ENCODE peak calls at places on chromosomes 6 and 20, in eight cellular contexts. V, C, R, E, F, W, D and U are unnamed samples.
A peak's percentile ranks its signal among the peaks of the same experiment; 100 is the strongest.

GRCh38 chr6:158500016-158500735 is 59.7 kb upstream of the TMEM181 start:
- DNase-seq in W (peak; percentile 54), C (no peak), D (no peak), F (no peak), R (no peak), E (no peak), V (no peak), U (no peak)

GRCh38 chr6:19896580-19897010 is 59.4 kb downstream of the ID4 start:
- DNase-seq in F (no peak), C (no peak), D (no peak), E (no peak), R (no peak), W (no peak), V (no peak), U (no peak)

GRCh38 chr20:61778485-61778863 is 287.2 kb downstream of the TAF4 start:
- DNase-seq in W (no peak), E (no peak), C (no peak), V (no peak), D (no peak), R (no peak), F (no peak), U (no peak)

GRCh38 chr20:6178537-6178936 is 55.7 kb upstream of the FERMT1 start:
- DNase-seq in R (no peak), W (peak; percentile 62), D (no peak), E (no peak), C (no peak), F (peak; percentile 21), V (no peak), U (no peak)

GRCh38 chr6:46923476-46923875 is 1.7 kb upstream of the ADGRF5 start:
- DNase-seq in R (no peak), E (no peak), F (no peak), C (no peak), V (no peak), D (no peak), W (no peak), U (no peak)

GRCh38 chr6:14804444-14805210 is 441.2 kb upstream of the JARID2 start:
- DNase-seq in W (peak; percentile 90), E (peak; percentile 76), V (no peak), R (no peak), F (no peak), D (no peak), C (no peak), U (peak; percentile 82)

GRCh38 chr6:154488276-154488627 is 22.2 kb downstream of the CNKSR3 start:
- DNase-seq in E (no peak), V (no peak), D (no peak), C (no peak), F (no peak), W (peak; percentile 53), R (no peak), U (no peak)

GRCh38 chr20:58312836-58313235 is 3.3 kb downstream of the RAB22A start:
- DNase-seq in W (no peak), D (no peak), F (no peak), V (no peak), R (no peak), C (no peak), E (no peak), U (no peak)

GRCh38 chr6:131027326-131027725 is 35.7 kb downstream of the EPB41L2 start:
- DNase-seq in C (no peak), W (no peak), V (no peak), F (no peak), D (no peak), E (no peak), R (no peak), U (no peak)

GRCh38 chr20:50281831-50282591 is 91.4 kb downstream of the CEBPB start:
- DNase-seq in E (no peak), F (peak; percentile 26), W (no peak), D (no peak), V (no peak), C (peak; percentile 74), R (peak; percentile 69), U (no peak)

GRCh38 chr6:97885230-97885772 is 602.3 kb upstream of the MMS22L start:
- DNase-seq in V (no peak), C (no peak), F (no peak), E (no peak), R (no peak), D (no peak), W (no peak), U (no peak)

GRCh38 chr6:117976030-117976651 is 69.1 kb downstream of the SLC35F1 start:
- DNase-seq in V (no peak), R (no peak), E (no peak), C (no peak), W (peak; percentile 57), D (peak; percentile 2), F (peak; percentile 33), U (no peak)

GRCh38 chr20:62652051-62652893 is 10.0 kb downstream of the SLCO4A1 start:
- DNase-seq in V (peak; percentile 75), F (peak; percentile 42), C (no peak), D (peak; percentile 79), R (peak; percentile 50), W (peak; percentile 90), E (peak; percentile 96), U (peak; percentile 93)

GRCh38 chr6:35024601-35025054 is 116.5 kb downstream of the TCP11 start:
- DNase-seq in D (peak; percentile 28), F (peak; percentile 53), V (no peak), C (no peak), W (peak; percentile 65), R (no peak), E (no peak), U (peak; percentile 79)

GRCh38 chr6:103018426-103018825 is 1624.9 kb downstream of the GRIK2 start:
- DNase-seq in W (no peak), F (no peak), V (no peak), R (no peak), E (no peak), C (no peak), D (no peak), U (no peak)

GRCh38 chr6:74715362-74716068 is 490.3 kb downstream of the COL12A1 start:
- DNase-seq in D (no peak), V (no peak), R (no peak), C (no peak), E (no peak), F (no peak), W (peak; percentile 59), U (no peak)

GRCh38 chr20:63093966-63094766 is 87.4 kb upstream of the BHLHE23 start:
- DNase-seq in V (no peak), F (no peak), W (no peak), E (peak; percentile 5), C (peak; percentile 22), R (peak; percentile 10), D (no peak), U (peak; percentile 50)

GRCh38 chr6:166511316-166511715 is 75.2 kb downstream of the RAMACL start:
- DNase-seq in D (no peak), C (no peak), W (no peak), F (no peak), V (no peak), E (no peak), R (no peak), U (no peak)

GRCh38 chr6:166509193-166509592 is 77.3 kb downstream of the RAMACL start:
- DNase-seq in W (no peak), V (no peak), E (no peak), D (no peak), C (no peak), F (no peak), R (no peak), U (no peak)

GRCh38 chr6:166507380-166507779 is 79.1 kb downstream of the RAMACL start:
- DNase-seq in D (no peak), F (no peak), R (no peak), V (no peak), E (no peak), C (no peak), W (no peak), U (no peak)

GRCh38 chr6:166507809-166508373 is 78.6 kb downstream of the RAMACL start:
- DNase-seq in F (no peak), C (no peak), W (no peak), D (no peak), R (no peak), V (no peak), E (no peak), U (no peak)

GRCh38 chr6:166508726-166509125 is 77.8 kb downstream of the RAMACL start:
- DNase-seq in V (no peak), C (no peak), R (no peak), D (no peak), E (no peak), W (no peak), F (no peak), U (no peak)
- TF ChIP-seq CTCF in V (no peak), C (no peak), R (no peak), D (no peak), E (no peak), W (no peak), F (no peak), U (no peak)

GRCh38 chr6:39228992-39229767 is at the start of gene KCNK5:
- DNase-seq in E (no peak), V (peak; percentile 56), W (peak; percentile 7), D (peak; percentile 73), C (peak; percentile 94), R (peak; percentile 92), F (peak; percentile 75), U (peak; percentile 99)
- TF ChIP-seq CTCF in E (no peak), V (peak; percentile 32), W (peak; percentile 8), D (peak; percentile 51), C (peak; percentile 96), R (peak; percentile 74), F (peak; percentile 76), U (peak; percentile 80)

GRCh38 chr20:55685848-55686247 is 319.5 kb downstream of the CBLN4 start:
- DNase-seq in D (no peak), V (no peak), E (no peak), F (no peak), C (no peak), R (no peak), W (no peak), U (no peak)

GRCh38 chr20:55684578-55684977 is 320.7 kb downstream of the CBLN4 start:
- DNase-seq in D (no peak), R (no peak), F (no peak), V (no peak), C (no peak), E (no peak), W (no peak), U (no peak)

GRCh38 chr20:55685425-55685824 is 319.9 kb downstream of the CBLN4 start:
- DNase-seq in E (no peak), V (no peak), W (no peak), R (no peak), C (no peak), D (no peak), F (no peak), U (no peak)
- TF ChIP-seq CTCF in E (no peak), V (no peak), W (no peak), R (no peak), C (no peak), D (no peak), F (no peak), U (no peak)

GRCh38 chr6:160883999-160884398 is 107.6 kb upstream of the MAP3K4 start:
- DNase-seq in W (no peak), F (no peak), R (no peak), V (no peak), C (no peak), E (no peak), D (no peak), U (no peak)

GRCh38 chr6:160881409-160881808 is 110.2 kb upstream of the MAP3K4 start:
- DNase-seq in D (no peak), W (no peak), C (no peak), E (no peak), V (no peak), F (no peak), R (no peak), U (no peak)

GRCh38 chr6:160882019-160882418 is 109.5 kb upstream of the MAP3K4 start:
- DNase-seq in W (no peak), E (no peak), D (no peak), F (no peak), V (no peak), R (no peak), C (no peak), U (no peak)

GRCh38 chr6:160882741-160883340 is 108.7 kb upstream of the MAP3K4 start:
- DNase-seq in E (no peak), C (no peak), F (no peak), R (no peak), D (no peak), V (no peak), W (peak; percentile 17), U (no peak)

GRCh38 chr6:160883560-160883959 is 108.0 kb upstream of the MAP3K4 start:
- DNase-seq in E (no peak), F (no peak), V (no peak), C (no peak), D (no peak), W (no peak), R (no peak), U (no peak)
- TF ChIP-seq CTCF in E (no peak), F (no peak), V (no peak), C (no peak), D (no peak), W (no peak), R (no peak), U (no peak)